ENCODE peak calls at places on chromosomes 11 and 22, in nine cellular contexts. I is neural progenitor cell, P is H1, L is epithelial cell of esophagus, K is Calu3, F is activated B cell treated with CpG ODN at 0.5 μM for 24 hours, G is DND-41, U is progenitor cell of endocrine pancreas, M is GM13977. Z is an unnamed sample.

GRCh38 chr11:33725496-33725895 is 10.7 kb downstream of the CD59 start:
- DNase-seq in I (no peak), P (no peak), L (peak; percentile 42), K (no peak), F (no peak), G (no peak), U (no peak), M (no peak), Z (no peak)

GRCh38 chr11:105899776-105900175 is 122.3 kb downstream of the MSANTD4 start:
- DNase-seq in I (no peak), P (no peak), L (no peak), K (no peak), F (no peak), G (no peak), U (no peak), M (no peak), Z (no peak)

GRCh38 chr22:28923826-28924732 is 40.7 kb downstream of the ZNRF3 start:
- DNase-seq in I (no peak), P (no peak), L (peak; percentile 34), K (peak; percentile 47), F (no peak), G (no peak), U (no peak), M (no peak), Z (no peak)

GRCh38 chr11:117731689-117732290 is 65.2 kb downstream of the DSCAML1 start:
- DNase-seq in I (no peak), P (no peak), L (no peak), K (no peak), F (no peak), G (no peak), U (no peak), M (no peak), Z (no peak)

GRCh38 chr22:45638834-45639746 is 32.5 kb upstream of the ATXN10 start:
- DNase-seq in I (no peak), P (no peak), L (peak; percentile 71), K (peak; percentile 94), F (no peak), G (no peak), U (no peak), M (no peak), Z (no peak)

GRCh38 chr11:61268588-61269250 is 26.4 kb downstream of the VWCE start:
- DNase-seq in I (no peak), P (no peak), L (no peak), K (no peak), F (no peak), G (no peak), U (no peak), M (no peak), Z (no peak)

GRCh38 chr11:15707194-15707593 is 592.5 kb downstream of the INSC start:
- DNase-seq in I (no peak), P (no peak), L (no peak), K (no peak), F (no peak), G (no peak), U (no peak), M (no peak), Z (no peak)

GRCh38 chr11:34154059-34154875 is 48.8 kb downstream of the NAT10 start:
- DNase-seq in I (no peak), P (no peak), L (no peak), K (no peak), F (no peak), G (no peak), U (no peak), M (no peak), Z (no peak)

GRCh38 chr11:69230856-69231425 is 63.0 kb upstream of the MYEOV start:
- DNase-seq in I (no peak), P (no peak), L (no peak), K (no peak), F (no peak), G (no peak), U (no peak), M (no peak), Z (peak; percentile 6)

GRCh38 chr22:33088418-33088817 is 30.2 kb upstream of the SYN3 start:
- DNase-seq in I (no peak), P (no peak), L (no peak), K (no peak), F (no peak), G (no peak), U (no peak), M (no peak), Z (no peak)

GRCh38 chr22:50292643-50293440 is 14.6 kb downstream of the PLXNB2 start:
- DNase-seq in I (no peak), P (no peak), L (no peak), K (peak; percentile 40), F (no peak), G (no peak), U (no peak), M (no peak), Z (no peak)

GRCh38 chr11:9219115-9219514 is 46.0 kb downstream of the DENND5A start:
- DNase-seq in I (no peak), P (no peak), L (no peak), K (no peak), F (no peak), G (no peak), U (no peak), M (no peak), Z (no peak)

GRCh38 chr11:90630176-90630575 is 407.3 kb upstream of the CHORDC1 start:
- DNase-seq in I (no peak), P (no peak), L (peak; percentile 6), K (no peak), F (no peak), G (no peak), U (no peak), M (no peak), Z (no peak)

GRCh38 chr22:18033204-18033998 is 9.0 kb upstream of the MICAL3 start:
- DNase-seq in I (no peak), P (no peak), L (no peak), K (no peak), F (no peak), G (no peak), U (no peak), M (no peak), Z (no peak)

GRCh38 chr11:78230161-78230877 is 41.6 kb downstream of the USP35 start:
- DNase-seq in I (no peak), P (no peak), L (peak; percentile 58), K (no peak), F (no peak), G (no peak), U (no peak), M (no peak), Z (no peak)

GRCh38 chr11:78226684-78227680 is 38.3 kb downstream of the USP35 start:
- DNase-seq in I (no peak), P (no peak), L (no peak), K (no peak), F (no peak), G (no peak), U (no peak), M (no peak), Z (no peak)

GRCh38 chr11:78228467-78228866 is 39.7 kb downstream of the USP35 start:
- DNase-seq in I (peak; percentile 69), P (no peak), L (peak; percentile 67), K (peak; percentile 45), F (no peak), G (peak; percentile 55), U (no peak), M (peak; percentile 68), Z (no peak)

GRCh38 chr11:78227906-78228305 is 39.2 kb downstream of the USP35 start:
- DNase-seq in I (no peak), P (no peak), L (no peak), K (no peak), F (no peak), G (no peak), U (no peak), M (peak; percentile 62), Z (no peak)

GRCh38 chr11:78229106-78229505 is 40.4 kb downstream of the USP35 start:
- DNase-seq in I (no peak), P (no peak), L (no peak), K (no peak), F (no peak), G (no peak), U (no peak), M (no peak), Z (no peak)
- TF ChIP-seq CTCF in I (no peak), P (no peak), L (no peak), K (no peak), F (no peak), G (no peak), U (no peak), M (no peak), Z (no peak)

GRCh38 chr11:6022954-6023353 is 7.6 kb downstream of the OR56A1 start:
- DNase-seq in I (peak; percentile 76), P (no peak), L (peak; percentile 64), K (peak; percentile 13), F (no peak), G (peak; percentile 7), U (no peak), M (peak; percentile 31), Z (no peak)
- TF ChIP-seq CTCF in I (peak; percentile 78), P (peak; percentile 70), L (peak; percentile 69), K (no peak), F (no peak), G (peak; percentile 64), U (peak; percentile 70), M (peak; percentile 49), Z (peak; percentile 82)

GRCh38 chr22:25051073-25051472 is 98.6 kb downstream of the KIAA1671 start:
- DNase-seq in I (no peak), P (no peak), L (no peak), K (no peak), F (no peak), G (no peak), U (no peak), M (no peak), Z (no peak)
- TF ChIP-seq CTCF in I (peak; percentile 45), P (peak; percentile 83), L (peak; percentile 51), K (peak; percentile 40), F (no peak), G (peak; percentile 66), U (peak; percentile 46), M (peak; percentile 33), Z (no peak)

GRCh38 chr11:2450321-2451041 is 5.7 kb downstream of the KCNQ1 start:
- DNase-seq in I (no peak), P (no peak), L (no peak), K (no peak), F (no peak), G (no peak), U (no peak), M (no peak), Z (no peak)

GRCh38 chr11:2449548-2450320 is 4.9 kb downstream of the KCNQ1 start:
- DNase-seq in I (no peak), P (no peak), L (no peak), K (no peak), F (no peak), G (no peak), U (no peak), M (no peak), Z (no peak)

GRCh38 chr11:2451916-2452694 is 7.3 kb downstream of the KCNQ1 start:
- DNase-seq in I (no peak), P (no peak), L (no peak), K (no peak), F (peak; percentile 0), G (no peak), U (no peak), M (no peak), Z (no peak)

GRCh38 chr11:2451336-2451735 is 6.5 kb downstream of the KCNQ1 start:
- DNase-seq in I (no peak), P (no peak), L (no peak), K (no peak), F (peak; percentile 9), G (no peak), U (no peak), M (no peak), Z (no peak)

GRCh38 chr11:2453436-2453835 is 8.6 kb downstream of the KCNQ1 start:
- DNase-seq in I (no peak), P (no peak), L (no peak), K (no peak), F (no peak), G (no peak), U (no peak), M (no peak), Z (no peak)
- TF ChIP-seq CTCF in I (no peak), P (no peak), L (no peak), K (no peak), F (no peak), G (no peak), U (no peak), M (no peak), Z (no peak)

Z was measured in natural killer cell.